ENCODE peak calls at places on chromosome 10, in four cellular contexts. One of them, this sample, is unnamed.

GRCh38 chr10:19925064-19925463 is 108.8 kb downstream of the PLXDC2 start:
- DNase-seq in A549: no peak
- DNase-seq in SK-N-SH: no peak
- DNase-seq in GM12878: no peak
- DNase-seq in this sample: no peak

GRCh38 chr10:64648915-64649314 is 1127.7 kb downstream of the REEP3 start:
- DNase-seq in A549: peak
- DNase-seq in SK-N-SH: no peak
- DNase-seq in GM12878: no peak
- DNase-seq in this sample: peak

GRCh38 chr10:121974535-121975294 is at the start of gene NSMCE4A:
- DNase-seq in GM12878: peak
- DNase-seq in A549: peak
- DNase-seq in SK-N-SH: peak
- DNase-seq in this sample: peak

GRCh38 chr10:58641708-58642107 is 129.0 kb downstream of the BICC1 start:
- DNase-seq in SK-N-SH: no peak
- DNase-seq in A549: no peak
- DNase-seq in GM12878: no peak
- DNase-seq in this sample: no peak

GRCh38 chr10:69804775-69805174 is 3.1 kb downstream of the COL13A1 start:
- DNase-seq in SK-N-SH: no peak
- DNase-seq in A549: no peak
- DNase-seq in GM12878: no peak
- DNase-seq in this sample: no peak

GRCh38 chr10:105041956-105042355 is 400.9 kb downstream of the SORCS3 start:
- DNase-seq in GM12878: no peak
- DNase-seq in A549: no peak
- DNase-seq in SK-N-SH: no peak
- DNase-seq in this sample: no peak

GRCh38 chr10:101050206-101051069 is 11.4 kb upstream of the KAZALD1 start:
- DNase-seq in SK-N-SH: peak
- DNase-seq in A549: peak
- DNase-seq in GM12878: no peak
- DNase-seq in this sample: no peak

GRCh38 chr10:84156768-84157167 is 16.8 kb upstream of the GPR15LG start:
- DNase-seq in A549: no peak
- DNase-seq in SK-N-SH: no peak
- DNase-seq in GM12878: no peak
- DNase-seq in this sample: no peak

GRCh38 chr10:112744525-112744924 is 205.5 kb upstream of the TCF7L2 start:
- DNase-seq in SK-N-SH: no peak
- DNase-seq in GM12878: no peak
- DNase-seq in A549: no peak
- DNase-seq in this sample: no peak

GRCh38 chr10:65950075-65950474 is 975.8 kb upstream of the LRRTM3 start:
- DNase-seq in SK-N-SH: no peak
- DNase-seq in GM12878: no peak
- DNase-seq in A549: peak
- DNase-seq in this sample: no peak

GRCh38 chr10:114632869-114633715 is 25.0 kb downstream of the ABLIM1 start:
- DNase-seq in GM12878: no peak
- DNase-seq in SK-N-SH: peak
- DNase-seq in A549: peak
- DNase-seq in this sample: peak

GRCh38 chr10:17802966-17803365 is 6.2 kb upstream of the MRC1 start:
- DNase-seq in GM12878: no peak
- DNase-seq in SK-N-SH: no peak
- DNase-seq in A549: no peak
- DNase-seq in this sample: no peak

GRCh38 chr10:92845926-92846325 is 2.4 kb upstream of the EXOC6 start:
- DNase-seq in A549: no peak
- DNase-seq in GM12878: no peak
- DNase-seq in SK-N-SH: no peak
- DNase-seq in this sample: no peak

GRCh38 chr10:1610986-1611770 is 126.1 kb downstream of the ADARB2 start:
- DNase-seq in A549: no peak
- DNase-seq in SK-N-SH: no peak
- DNase-seq in GM12878: no peak
- DNase-seq in this sample: no peak

GRCh38 chr10:74233281-74233680 is 82.3 kb downstream of the ADK start:
- DNase-seq in A549: no peak
- DNase-seq in GM12878: no peak
- DNase-seq in SK-N-SH: no peak
- DNase-seq in this sample: no peak

GRCh38 chr10:69124558-69125121 is 662 bp downstream of the VPS26A start:
- DNase-seq in GM12878: no peak
- DNase-seq in A549: peak
- DNase-seq in SK-N-SH: peak
- DNase-seq in this sample: peak

GRCh38 chr10:71267508-71268240 is 51.4 kb upstream of the SLC29A3 start:
- DNase-seq in A549: no peak
- DNase-seq in GM12878: no peak
- DNase-seq in SK-N-SH: no peak
- DNase-seq in this sample: no peak

GRCh38 chr10:71266918-71267442 is 52.1 kb upstream of the SLC29A3 start:
- DNase-seq in A549: no peak
- DNase-seq in GM12878: no peak
- DNase-seq in SK-N-SH: no peak
- DNase-seq in this sample: no peak

GRCh38 chr10:71265201-71265575 is 52.8 kb downstream of the UNC5B start:
- DNase-seq in SK-N-SH: no peak
- DNase-seq in GM12878: no peak
- DNase-seq in A549: no peak
- DNase-seq in this sample: no peak

GRCh38 chr10:71265618-71266146 is 53.3 kb downstream of the UNC5B start:
- DNase-seq in A549: no peak
- DNase-seq in GM12878: no peak
- DNase-seq in SK-N-SH: no peak
- DNase-seq in this sample: no peak

GRCh38 chr10:71266147-71266917 is 52.7 kb upstream of the SLC29A3 start:
- DNase-seq in A549: peak
- DNase-seq in GM12878: no peak
- DNase-seq in SK-N-SH: peak
- DNase-seq in this sample: no peak
- TF ChIP-seq REST in A549: no peak
- TF ChIP-seq REST in GM12878: no peak
- TF ChIP-seq REST in SK-N-SH: no peak
- TF ChIP-seq REST in this sample: no peak

GRCh38 chr10:75733135-75733890 is 301.9 kb downstream of the LRMDA start:
- DNase-seq in SK-N-SH: no peak
- DNase-seq in GM12878: no peak
- DNase-seq in A549: no peak
- DNase-seq in this sample: no peak
- TF ChIP-seq REST in SK-N-SH: no peak
- TF ChIP-seq REST in GM12878: no peak
- TF ChIP-seq REST in A549: no peak
- TF ChIP-seq REST in this sample: no peak

GRCh38 chr10:91797874-91798735 is at the start of gene TNKS2:
- DNase-seq in GM12878: peak
- DNase-seq in A549: peak
- DNase-seq in SK-N-SH: peak
- DNase-seq in this sample: peak
- TF ChIP-seq REST in GM12878: peak
- TF ChIP-seq REST in A549: no peak
- TF ChIP-seq REST in SK-N-SH: no peak
- TF ChIP-seq REST in this sample: no peak

GRCh38 chr10:97179311-97179710 is 6.4 kb downstream of the SLIT1 start:
- DNase-seq in SK-N-SH: no peak
- DNase-seq in A549: no peak
- DNase-seq in GM12878: no peak
- DNase-seq in this sample: no peak
- TF ChIP-seq REST in SK-N-SH: no peak
- TF ChIP-seq REST in A549: no peak
- TF ChIP-seq REST in GM12878: no peak
- TF ChIP-seq REST in this sample: no peak

DNA sequence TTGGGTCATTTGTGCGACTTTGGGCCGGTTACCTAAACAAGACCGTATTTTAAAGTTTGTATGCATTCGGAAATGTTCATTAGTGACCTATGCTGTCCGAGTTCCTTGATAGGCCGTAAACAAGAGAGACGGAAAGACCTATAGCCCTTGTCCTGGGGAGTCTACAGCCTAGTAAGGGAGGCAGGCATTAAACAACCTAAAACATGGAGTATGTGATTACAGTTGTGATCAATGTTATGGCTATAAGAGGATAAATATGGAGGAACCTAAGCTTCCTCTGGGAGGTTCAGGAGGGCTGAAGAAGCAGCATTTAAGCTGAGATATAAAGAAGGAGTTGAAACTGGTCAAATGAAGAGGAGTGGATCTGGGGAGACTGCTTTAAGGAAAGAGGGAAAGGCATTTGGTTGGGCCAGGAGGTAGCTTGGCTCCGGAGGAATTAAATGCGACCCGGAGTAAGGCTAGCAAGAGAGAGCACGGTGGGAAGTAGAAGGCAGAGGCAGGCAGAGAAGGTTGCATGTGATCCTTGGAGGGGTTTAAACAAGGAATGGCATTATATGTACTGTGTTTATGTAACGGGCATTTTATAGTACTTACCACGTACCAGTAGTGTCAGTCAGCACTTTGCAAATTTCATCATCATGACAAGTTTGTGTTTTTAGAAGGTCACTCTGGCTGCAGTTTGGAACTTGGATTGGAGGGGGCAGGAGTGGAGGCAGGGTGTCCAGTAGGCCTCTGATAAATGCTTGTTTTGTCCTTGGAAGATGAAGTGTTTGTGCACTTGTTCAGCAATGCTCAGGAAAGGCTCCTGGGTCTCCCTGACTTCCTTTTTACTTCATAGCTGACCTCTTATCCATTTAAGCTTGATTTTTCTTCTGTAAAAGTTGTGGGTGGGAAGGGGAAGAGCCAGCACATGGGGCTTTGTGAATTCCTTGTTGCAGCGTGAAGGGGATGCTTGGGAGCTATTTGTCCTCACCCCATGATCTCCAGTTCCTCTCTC is 1.0 kb upstream of the AVPI1 start:
- DNase-seq in A549: peak
- DNase-seq in SK-N-SH: no peak
- DNase-seq in GM12878: no peak
- DNase-seq in this sample: no peak
- TF ChIP-seq REST in A549: no peak
- TF ChIP-seq REST in SK-N-SH: no peak
- TF ChIP-seq REST in GM12878: no peak
- TF ChIP-seq REST in this sample: no peak

This sample was measured in HCT116.